ENCODE peak calls at places on chromosomes 6 and 20, in eight cellular contexts. W, B, P, R, A, K, J and X are unnamed samples.

GRCh38 chr6:148179786-148180185 is 162.9 kb upstream of the SASH1 start:
- DNase-seq in W (no peak), B (no peak), P (no peak), R (no peak), A (peak), K (no peak), J (no peak), X (no peak)

GRCh38 chr6:119979862-119980261 is 630.3 kb upstream of the MAN1A1 start:
- DNase-seq in W (no peak), B (no peak), P (no peak), R (peak), A (no peak), K (no peak), J (peak), X (no peak)

GRCh38 chr6:89385156-89385667 is 26.9 kb downstream of the RRAGD start:
- DNase-seq in W (no peak), B (no peak), P (no peak), R (no peak), A (no peak), K (peak), J (no peak), X (peak)

GRCh38 chr6:45987866-45988265 is 27.8 kb downstream of the CLIC5 start:
- DNase-seq in W (no peak), B (no peak), P (no peak), R (no peak), A (no peak), K (no peak), J (no peak), X (no peak)

GRCh38 chr6:133468591-133468990 is 227.4 kb downstream of the EYA4 start:
- DNase-seq in W (no peak), B (no peak), P (no peak), R (no peak), A (no peak), K (no peak), J (no peak), X (no peak)

GRCh38 chr6:142944126-142945066 is 580 bp downstream of the HIVEP2 start:
- DNase-seq in W (peak), B (peak), P (no peak), R (peak), A (peak), K (peak), J (peak), X (no peak)

GRCh38 chr6:160950507-160950906 is 41.1 kb upstream of the MAP3K4 start:
- DNase-seq in W (no peak), B (no peak), P (no peak), R (no peak), A (peak), K (no peak), J (no peak), X (peak)

GRCh38 chr20:38986663-38987062 is 24.5 kb downstream of the DHX35 start:
- DNase-seq in W (no peak), B (no peak), P (no peak), R (no peak), A (no peak), K (no peak), J (peak), X (no peak)

GRCh38 chr6:93120154-93120742 is 299.1 kb downstream of the EPHA7 start:
- DNase-seq in W (no peak), B (no peak), P (no peak), R (no peak), A (no peak), K (no peak), J (no peak), X (no peak)

GRCh38 chr20:10171864-10172751 is 46.5 kb upstream of the SNAP25 start:
- DNase-seq in W (peak), B (no peak), P (no peak), R (peak), A (peak), K (peak), J (no peak), X (no peak)

GRCh38 chr6:145562771-145563615 is 172.3 kb downstream of the EPM2A start:
- DNase-seq in W (no peak), B (no peak), P (no peak), R (no peak), A (no peak), K (no peak), J (no peak), X (no peak)

GRCh38 chr6:80962382-80962781 is 790.1 kb downstream of the TENT5A start:
- DNase-seq in W (no peak), B (no peak), P (no peak), R (no peak), A (no peak), K (no peak), J (no peak), X (no peak)

GRCh38 chr6:141472123-141472522 is 660.6 kb upstream of the GJE1 start:
- DNase-seq in W (no peak), B (no peak), P (no peak), R (no peak), A (no peak), K (no peak), J (no peak), X (no peak)

GRCh38 chr6:166936079-166936787 is 20.1 kb downstream of the RNASET2 start:
- DNase-seq in W (no peak), B (no peak), P (no peak), R (no peak), A (no peak), K (no peak), J (no peak), X (no peak)

GRCh38 chr6:70547313-70547712 is 19.4 kb upstream of the SDHAF4 start:
- DNase-seq in W (no peak), B (no peak), P (no peak), R (peak), A (no peak), K (no peak), J (peak), X (no peak)

GRCh38 chr6:17469006-17469972 is 75.9 kb downstream of the CAP2 start:
- DNase-seq in W (no peak), B (no peak), P (no peak), R (no peak), A (no peak), K (no peak), J (no peak), X (no peak)

GRCh38 chr6:96014846-96015245 is 928 bp upstream of the FUT9 start:
- DNase-seq in W (no peak), B (no peak), P (no peak), R (no peak), A (no peak), K (no peak), J (no peak), X (no peak)

GRCh38 chr20:52941803-52942202 is 30.4 kb upstream of the TSHZ2 start:
- DNase-seq in W (no peak), B (no peak), P (no peak), R (no peak), A (no peak), K (no peak), J (no peak), X (no peak)

GRCh38 chr6:30067460-30068139 is 602 bp downstream of the PPP1R11 start:
- DNase-seq in W (no peak), B (no peak), P (no peak), R (peak), A (no peak), K (no peak), J (no peak), X (no peak)

GRCh38 chr6:26594128-26594493 is 2.6 kb upstream of the ABT1 start:
- DNase-seq in W (no peak), B (no peak), P (no peak), R (no peak), A (no peak), K (no peak), J (no peak), X (no peak)

GRCh38 chr20:62644802-62645496 is 2.6 kb downstream of the SLCO4A1 start:
- DNase-seq in W (peak), B (no peak), P (no peak), R (no peak), A (no peak), K (no peak), J (no peak), X (no peak)

GRCh38 chr6:52995913-52996685 is 1.0 kb upstream of the GSTA4 start:
- DNase-seq in W (peak), B (no peak), P (peak), R (peak), A (peak), K (peak), J (peak), X (peak)

GRCh38 chr6:29907637-29908340 is 34.5 kb upstream of the HLA-A start:
- DNase-seq in W (no peak), B (no peak), P (no peak), R (no peak), A (no peak), K (no peak), J (no peak), X (no peak)

GRCh38 chr20:43983904-43984361 is 69.3 kb downstream of the TOX2 start:
- DNase-seq in W (no peak), B (no peak), P (no peak), R (no peak), A (no peak), K (no peak), J (no peak), X (no peak)

GRCh38 chr20:57006411-57007170 is 259.9 kb downstream of the BMP7 start:
- DNase-seq in W (no peak), B (no peak), P (no peak), R (no peak), A (peak), K (no peak), J (peak), X (no peak)

GRCh38 chr20:38680492-38681118 is 43.7 kb upstream of the SLC32A1 start:
- DNase-seq in W (no peak), B (no peak), P (no peak), R (peak), A (peak), K (no peak), J (peak), X (no peak)

GRCh38 chr6:56649053-56649769 is 6.5 kb upstream of the DST start:
- DNase-seq in W (no peak), B (no peak), P (no peak), R (peak), A (no peak), K (no peak), J (no peak), X (no peak)

GRCh38 chr6:57040011-57040410 is 6.5 kb upstream of the KIAA1586 start:
- DNase-seq in W (no peak), B (no peak), P (no peak), R (no peak), A (no peak), K (no peak), J (no peak), X (no peak)

GRCh38 chr20:49104365-49104648 is 58.2 kb downstream of the CSE1L start:
- DNase-seq in W (no peak), B (no peak), P (no peak), R (peak), A (no peak), K (no peak), J (no peak), X (no peak)

GRCh38 chr6:6317825-6318733 is 2.4 kb downstream of the F13A1 start:
- DNase-seq in W (no peak), B (no peak), P (no peak), R (peak), A (no peak), K (no peak), J (no peak), X (no peak)

GRCh38 chr6:6317386-6317785 is 3.1 kb downstream of the F13A1 start:
- DNase-seq in W (no peak), B (no peak), P (no peak), R (no peak), A (no peak), K (no peak), J (no peak), X (no peak)

GRCh38 chr6:6323352-6323751 is 2.9 kb upstream of the F13A1 start:
- DNase-seq in W (no peak), B (no peak), P (no peak), R (no peak), A (no peak), K (no peak), J (no peak), X (no peak)

GRCh38 chr6:6320901-6321300 is 439 bp upstream of the F13A1 start:
- DNase-seq in W (no peak), B (no peak), P (no peak), R (no peak), A (no peak), K (no peak), J (no peak), X (no peak)

DNA sequence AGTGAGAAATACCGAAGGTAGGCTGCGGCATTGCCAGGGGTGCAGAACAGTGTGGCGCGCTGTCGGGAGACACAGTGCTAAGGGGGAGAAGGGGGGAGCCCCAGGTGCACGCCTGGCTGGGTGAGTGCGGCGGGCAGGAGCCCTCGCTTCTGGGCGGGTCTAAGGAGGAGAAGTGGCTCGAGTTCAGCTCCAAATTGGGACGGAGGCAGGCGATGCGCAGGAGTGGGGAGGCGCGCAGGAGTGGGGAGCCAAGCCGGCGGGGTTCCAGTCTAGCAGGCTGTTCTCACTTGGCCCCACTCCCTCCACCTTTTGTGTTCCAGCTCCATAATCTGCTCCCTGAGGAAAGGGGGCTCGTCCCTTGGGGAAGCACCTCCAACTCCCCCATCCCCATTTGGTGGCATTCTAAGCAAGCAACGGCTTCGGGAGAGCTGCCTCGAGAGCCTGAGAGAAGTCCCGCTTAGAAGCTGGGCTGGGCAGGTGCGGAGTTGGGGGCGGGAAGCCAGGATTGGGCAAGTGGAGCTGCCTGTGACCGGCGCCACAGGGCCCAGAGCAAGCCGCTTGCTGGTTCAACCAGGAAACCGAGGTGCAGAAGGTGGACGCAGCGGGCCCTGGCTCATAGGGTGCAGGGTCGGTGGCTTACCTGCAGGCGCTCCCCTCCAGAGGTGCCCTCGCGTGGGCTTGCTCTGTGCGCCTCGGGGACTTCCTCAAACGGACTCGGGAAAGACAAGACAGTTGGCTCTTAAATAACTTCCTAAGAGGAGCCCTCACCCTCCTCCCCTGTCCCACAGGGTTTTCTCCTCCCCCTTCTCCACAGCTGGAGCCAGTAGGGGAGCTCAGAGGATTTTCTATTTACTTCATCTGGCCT is at the start of gene F13A1:
- DNase-seq in W (peak), B (no peak), P (no peak), R (no peak), A (no peak), K (peak), J (no peak), X (no peak)
- TF ChIP-seq CTCF in W (no peak), B (no peak), P (no peak), R (no peak), A (no peak), K (no peak), J (no peak), X (no peak)

GRCh38 chr6:136750821-136751220 is 41.5 kb downstream of the MAP3K5 start:
- DNase-seq in W (no peak), B (no peak), P (no peak), R (no peak), A (no peak), K (no peak), J (no peak), X (no peak)

GRCh38 chr6:136753624-136754023 is 38.7 kb downstream of the MAP3K5 start:
- DNase-seq in W (peak), B (no peak), P (no peak), R (no peak), A (no peak), K (no peak), J (no peak), X (no peak)

GRCh38 chr6:136751991-136752390 is 40.3 kb downstream of the MAP3K5 start:
- DNase-seq in W (no peak), B (no peak), P (no peak), R (no peak), A (no peak), K (no peak), J (no peak), X (no peak)

GRCh38 chr6:136751478-136751956 is 40.8 kb downstream of the MAP3K5 start:
- DNase-seq in W (no peak), B (no peak), P (no peak), R (no peak), A (no peak), K (no peak), J (peak), X (no peak)

GRCh38 chr6:136752554-136752953 is 39.7 kb downstream of the MAP3K5 start:
- DNase-seq in W (peak), B (no peak), P (no peak), R (peak), A (no peak), K (no peak), J (peak), X (no peak)
- H3K27ac ChIP-seq in W (peak), B (no peak), P (no peak), R (peak), A (no peak), K (no peak), J (no peak), X (no peak)

GRCh38 chr6:43355862-43356590 is 13.4 kb downstream of the ZNF318 start:
- DNase-seq in W (peak), B (no peak), P (no peak), R (peak), A (no peak), K (no peak), J (no peak), X (no peak)

GRCh38 chr6:43359831-43360230 is 9.6 kb downstream of the ZNF318 start:
- DNase-seq in W (no peak), B (no peak), P (no peak), R (no peak), A (no peak), K (no peak), J (no peak), X (no peak)

GRCh38 chr6:43359381-43359780 is 10.1 kb downstream of the ZNF318 start:
- DNase-seq in W (no peak), B (no peak), P (no peak), R (no peak), A (no peak), K (no peak), J (no peak), X (no peak)

GRCh38 chr6:43361269-43361668 is 8.2 kb downstream of the ZNF318 start:
- DNase-seq in W (no peak), B (no peak), P (no peak), R (no peak), A (no peak), K (no peak), J (no peak), X (no peak)
- H3K4me3 ChIP-seq in W (no peak), B (no peak), P (no peak), R (no peak), A (no peak), K (no peak), J (no peak), X (no peak)

DNA sequence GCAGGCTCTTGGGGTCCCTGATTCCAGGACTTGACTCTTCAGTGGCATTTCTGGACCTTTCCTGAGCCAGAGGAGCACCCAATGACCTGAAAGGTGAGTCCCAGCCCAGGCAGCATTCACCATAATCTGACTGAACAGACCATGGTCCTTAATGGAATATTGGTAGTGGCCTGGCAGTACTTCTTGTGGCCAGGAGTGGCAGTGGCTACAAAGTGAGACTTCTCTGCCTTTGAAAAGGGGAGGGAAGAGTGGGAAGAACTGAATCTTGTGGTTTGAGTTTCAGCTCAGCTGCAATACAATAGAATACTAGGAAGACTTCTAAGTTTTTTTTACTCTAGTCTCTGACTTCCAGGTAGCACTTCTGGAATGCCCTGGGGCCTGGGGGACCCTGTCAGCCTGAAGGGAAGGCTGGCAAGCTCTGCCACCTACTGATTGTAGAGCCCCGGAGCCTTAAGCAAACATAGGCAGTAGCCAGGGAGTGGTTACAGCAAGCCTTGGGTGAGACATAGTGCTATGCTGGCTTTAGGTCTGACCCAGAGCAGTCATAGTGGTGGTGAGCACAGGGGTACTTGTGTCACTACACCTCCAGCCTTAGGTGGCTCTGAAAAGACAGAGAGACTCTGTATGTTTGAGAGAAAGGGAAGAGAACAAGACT is 674.2 kb upstream of the MANEA start:
- DNase-seq in W (no peak), B (no peak), P (no peak), R (no peak), A (no peak), K (no peak), J (no peak), X (no peak)
- TF ChIP-seq CTCF in W (no peak), B (no peak), P (peak), R (no peak), A (no peak), K (no peak), J (no peak), X (no peak)

GRCh38 chr6:108652375-108652774 is 91.7 kb downstream of the FOXO3 start:
- DNase-seq in W (no peak), B (no peak), P (no peak), R (no peak), A (no peak), K (no peak), J (no peak), X (no peak)

GRCh38 chr6:108650781-108651180 is 90.1 kb downstream of the FOXO3 start:
- DNase-seq in W (no peak), B (no peak), P (no peak), R (no peak), A (peak), K (no peak), J (peak), X (no peak)

GRCh38 chr6:108651287-108651686 is 90.6 kb downstream of the FOXO3 start:
- DNase-seq in W (no peak), B (no peak), P (no peak), R (no peak), A (no peak), K (no peak), J (no peak), X (no peak)

GRCh38 chr6:108650325-108650724 is 89.6 kb downstream of the FOXO3 start:
- DNase-seq in W (no peak), B (no peak), P (no peak), R (no peak), A (no peak), K (no peak), J (no peak), X (no peak)

GRCh38 chr6:108651781-108652227 is 91.1 kb downstream of the FOXO3 start:
- DNase-seq in W (no peak), B (no peak), P (no peak), R (no peak), A (peak), K (peak), J (no peak), X (no peak)
- H3K27ac ChIP-seq in W (peak), B (peak), P (no peak), R (no peak), A (peak), K (peak), J (peak), X (peak)

DNA sequence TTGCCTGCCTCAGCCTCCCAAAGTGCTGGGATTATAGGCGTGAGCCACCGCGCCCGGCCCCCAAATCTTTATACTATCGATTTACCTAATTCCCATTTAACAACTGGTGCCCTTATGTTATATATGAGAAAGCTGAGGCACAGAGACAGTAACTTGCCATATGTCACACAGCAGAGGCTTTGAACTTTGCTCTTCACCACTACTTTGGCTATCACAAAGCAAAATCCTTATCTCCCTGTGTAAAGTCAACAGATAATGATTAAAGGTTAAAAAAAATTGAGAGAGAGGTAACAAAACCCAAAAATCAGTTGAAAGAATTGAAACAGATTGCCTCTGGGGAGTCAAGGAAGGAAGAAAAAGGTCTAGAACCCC is 22.3 kb downstream of the ILRUN start:
- DNase-seq in W (no peak), B (no peak), P (no peak), R (no peak), A (no peak), K (no peak), J (no peak), X (no peak)
- H3K4me3 ChIP-seq in W (peak), B (no peak), P (no peak), R (no peak), A (no peak), K (no peak), J (no peak), X (no peak)